ENCODE peak calls at places on chromosomes 3 and 15, in five cellular contexts. One of them, this sample, is unnamed.

GRCh38 chr15:100783760-100784492 is 95.7 kb upstream of the ALDH1A3 start:
- DNase-seq in endothelial cell: no peak
- DNase-seq in lower leg skin: peak
- DNase-seq in cardiac fibroblast: no peak
- DNase-seq in esophagus muscularis mucosa: no peak
- DNase-seq in this sample: peak

GRCh38 chr3:155512175-155512866 is 218.8 kb upstream of the STRIT1 start:
- DNase-seq in endothelial cell: no peak
- DNase-seq in lower leg skin: no peak
- DNase-seq in cardiac fibroblast: no peak
- DNase-seq in esophagus muscularis mucosa: no peak
- DNase-seq in this sample: no peak

GRCh38 chr15:60551147-60551780 is 72.3 kb upstream of the ICE2 start:
- DNase-seq in endothelial cell: no peak
- DNase-seq in lower leg skin: no peak
- DNase-seq in cardiac fibroblast: no peak
- DNase-seq in esophagus muscularis mucosa: no peak
- DNase-seq in this sample: no peak

GRCh38 chr15:31255176-31255510 is 71.5 kb upstream of the KLF13 start:
- DNase-seq in endothelial cell: no peak
- DNase-seq in lower leg skin: no peak
- DNase-seq in cardiac fibroblast: no peak
- DNase-seq in esophagus muscularis mucosa: no peak
- DNase-seq in this sample: no peak

GRCh38 chr3:8336456-8336855 is 165.2 kb upstream of the LMCD1 start:
- DNase-seq in endothelial cell: no peak
- DNase-seq in lower leg skin: no peak
- DNase-seq in cardiac fibroblast: no peak
- DNase-seq in esophagus muscularis mucosa: no peak
- DNase-seq in this sample: no peak

GRCh38 chr3:42179110-42179725 is 86.8 kb downstream of the CCK start:
- DNase-seq in endothelial cell: no peak
- DNase-seq in lower leg skin: no peak
- DNase-seq in cardiac fibroblast: peak
- DNase-seq in esophagus muscularis mucosa: no peak
- DNase-seq in this sample: no peak

GRCh38 chr3:150775001-150775599 is 12.1 kb upstream of the SIAH2 start:
- DNase-seq in endothelial cell: no peak
- DNase-seq in lower leg skin: no peak
- DNase-seq in cardiac fibroblast: peak
- DNase-seq in esophagus muscularis mucosa: no peak
- DNase-seq in this sample: no peak

GRCh38 chr15:92392462-92392861 is 1.2 kb upstream of the ST8SIA2 start:
- DNase-seq in endothelial cell: no peak
- DNase-seq in lower leg skin: no peak
- DNase-seq in cardiac fibroblast: no peak
- DNase-seq in esophagus muscularis mucosa: no peak
- DNase-seq in this sample: no peak

GRCh38 chr3:72145506-72146380 is 360.8 kb upstream of the PROK2 start:
- DNase-seq in endothelial cell: peak
- DNase-seq in lower leg skin: peak
- DNase-seq in cardiac fibroblast: peak
- DNase-seq in esophagus muscularis mucosa: no peak
- DNase-seq in this sample: no peak

DNA sequence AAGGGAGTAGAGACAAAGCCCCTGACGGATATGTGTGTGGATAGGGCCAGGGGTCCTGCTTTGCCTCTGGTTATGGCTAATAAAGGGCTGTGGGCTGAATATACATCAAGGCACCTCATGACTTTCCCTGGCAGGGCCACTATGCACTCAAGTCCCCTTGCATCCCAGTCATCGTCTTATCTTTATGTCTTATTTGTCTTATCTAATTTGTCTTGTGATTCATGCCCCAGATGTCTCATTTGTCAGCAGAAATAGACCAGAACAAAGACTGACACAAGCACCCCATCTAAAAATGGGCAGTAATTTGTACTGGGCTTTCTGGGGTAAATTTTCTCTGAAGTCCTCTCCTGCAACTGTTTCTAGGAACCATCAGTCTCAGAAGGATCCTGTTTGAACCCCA is 68.6 kb downstream of the ITGA11 start:
- DNase-seq in endothelial cell: no peak
- DNase-seq in lower leg skin: no peak
- DNase-seq in cardiac fibroblast: no peak
- DNase-seq in esophagus muscularis mucosa: no peak
- DNase-seq in this sample: no peak
- TF ChIP-seq CTCF in endothelial cell: no peak
- TF ChIP-seq CTCF in lower leg skin: no peak
- TF ChIP-seq CTCF in cardiac fibroblast: no peak
- TF ChIP-seq CTCF in esophagus muscularis mucosa: no peak
- TF ChIP-seq CTCF in this sample: no peak

GRCh38 chr3:98567646-98568280 is 25.6 kb downstream of the CPOX start:
- DNase-seq in endothelial cell: no peak
- DNase-seq in lower leg skin: no peak
- DNase-seq in cardiac fibroblast: no peak
- DNase-seq in esophagus muscularis mucosa: no peak
- DNase-seq in this sample: no peak

GRCh38 chr3:98574157-98574556 is 19.3 kb downstream of the CPOX start:
- DNase-seq in endothelial cell: no peak
- DNase-seq in lower leg skin: no peak
- DNase-seq in cardiac fibroblast: no peak
- DNase-seq in esophagus muscularis mucosa: no peak
- DNase-seq in this sample: no peak

GRCh38 chr3:98568402-98568801 is 25.0 kb downstream of the CPOX start:
- DNase-seq in endothelial cell: no peak
- DNase-seq in lower leg skin: no peak
- DNase-seq in cardiac fibroblast: no peak
- DNase-seq in esophagus muscularis mucosa: no peak
- DNase-seq in this sample: no peak

GRCh38 chr3:98577178-98577895 is 16.1 kb downstream of the CPOX start:
- DNase-seq in endothelial cell: no peak
- DNase-seq in lower leg skin: no peak
- DNase-seq in cardiac fibroblast: peak
- DNase-seq in esophagus muscularis mucosa: no peak
- DNase-seq in this sample: no peak

GRCh38 chr3:98573231-98573728 is 20.1 kb downstream of the CPOX start:
- DNase-seq in endothelial cell: no peak
- DNase-seq in lower leg skin: no peak
- DNase-seq in cardiac fibroblast: peak
- DNase-seq in esophagus muscularis mucosa: no peak
- DNase-seq in this sample: no peak
- TF ChIP-seq CTCF in endothelial cell: peak
- TF ChIP-seq CTCF in lower leg skin: no peak
- TF ChIP-seq CTCF in cardiac fibroblast: peak
- TF ChIP-seq CTCF in esophagus muscularis mucosa: no peak
- TF ChIP-seq CTCF in this sample: peak

DNA sequence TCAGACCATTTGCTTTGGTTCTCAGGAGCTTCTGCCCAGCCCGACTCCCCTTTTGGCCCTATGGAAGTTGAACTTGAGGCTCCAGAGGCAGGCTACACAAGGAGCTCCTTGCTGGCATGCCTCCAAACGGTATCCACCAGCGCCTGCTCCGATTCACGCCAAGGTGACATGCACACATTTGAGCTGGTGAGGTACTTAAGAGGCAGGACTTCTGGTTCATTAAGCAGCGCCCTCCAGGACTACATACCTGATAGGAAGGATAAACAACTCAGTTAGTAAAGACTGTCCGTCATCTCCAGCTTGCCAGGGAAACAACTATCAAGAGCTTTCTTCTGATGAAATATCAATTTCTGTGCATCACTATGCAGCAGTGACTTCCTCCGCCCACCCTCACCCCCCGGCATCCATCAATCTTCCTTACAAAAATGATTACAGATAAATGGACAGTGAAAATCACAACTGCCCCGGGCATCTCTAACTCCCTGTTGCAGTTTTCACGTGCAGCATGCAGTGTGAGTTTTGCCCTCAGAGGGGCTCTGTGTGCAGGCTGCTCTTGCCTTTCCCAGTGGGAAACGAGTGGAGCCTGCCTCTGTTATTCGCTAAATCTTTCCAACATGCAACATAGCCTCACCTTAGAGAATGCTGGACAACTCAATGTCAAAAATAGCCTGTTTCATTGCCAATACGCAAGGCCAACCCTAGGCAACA is 122.9 kb downstream of the ARRDC4 start:
- DNase-seq in endothelial cell: no peak
- DNase-seq in lower leg skin: no peak
- DNase-seq in cardiac fibroblast: no peak
- DNase-seq in esophagus muscularis mucosa: no peak
- DNase-seq in this sample: no peak
- TF ChIP-seq CTCF in endothelial cell: no peak
- TF ChIP-seq CTCF in lower leg skin: no peak
- TF ChIP-seq CTCF in cardiac fibroblast: no peak
- TF ChIP-seq CTCF in esophagus muscularis mucosa: no peak
- TF ChIP-seq CTCF in this sample: no peak

GRCh38 chr15:29734917-29735572 is 87.2 kb downstream of the TJP1 start:
- DNase-seq in endothelial cell: no peak
- DNase-seq in lower leg skin: no peak
- DNase-seq in cardiac fibroblast: peak
- DNase-seq in esophagus muscularis mucosa: no peak
- DNase-seq in this sample: no peak

GRCh38 chr15:29736745-29737023 is 85.6 kb downstream of the TJP1 start:
- DNase-seq in endothelial cell: no peak
- DNase-seq in lower leg skin: no peak
- DNase-seq in cardiac fibroblast: peak
- DNase-seq in esophagus muscularis mucosa: no peak
- DNase-seq in this sample: no peak

GRCh38 chr15:29736012-29736744 is 86.1 kb downstream of the TJP1 start:
- DNase-seq in endothelial cell: no peak
- DNase-seq in lower leg skin: no peak
- DNase-seq in cardiac fibroblast: no peak
- DNase-seq in esophagus muscularis mucosa: no peak
- DNase-seq in this sample: no peak

GRCh38 chr15:29740692-29741311 is 81.5 kb downstream of the TJP1 start:
- DNase-seq in endothelial cell: no peak
- DNase-seq in lower leg skin: no peak
- DNase-seq in cardiac fibroblast: peak
- DNase-seq in esophagus muscularis mucosa: no peak
- DNase-seq in this sample: no peak
- TF ChIP-seq CTCF in endothelial cell: no peak
- TF ChIP-seq CTCF in lower leg skin: no peak
- TF ChIP-seq CTCF in cardiac fibroblast: peak
- TF ChIP-seq CTCF in esophagus muscularis mucosa: no peak
- TF ChIP-seq CTCF in this sample: peak

GRCh38 chr3:23712656-23713559 is 92.8 kb upstream of the UBE2E1 start:
- DNase-seq in endothelial cell: peak
- DNase-seq in lower leg skin: no peak
- DNase-seq in cardiac fibroblast: peak
- DNase-seq in esophagus muscularis mucosa: no peak
- DNase-seq in this sample: no peak
- TF ChIP-seq CTCF in endothelial cell: no peak
- TF ChIP-seq CTCF in lower leg skin: no peak
- TF ChIP-seq CTCF in cardiac fibroblast: no peak
- TF ChIP-seq CTCF in esophagus muscularis mucosa: peak
- TF ChIP-seq CTCF in this sample: peak

DNA sequence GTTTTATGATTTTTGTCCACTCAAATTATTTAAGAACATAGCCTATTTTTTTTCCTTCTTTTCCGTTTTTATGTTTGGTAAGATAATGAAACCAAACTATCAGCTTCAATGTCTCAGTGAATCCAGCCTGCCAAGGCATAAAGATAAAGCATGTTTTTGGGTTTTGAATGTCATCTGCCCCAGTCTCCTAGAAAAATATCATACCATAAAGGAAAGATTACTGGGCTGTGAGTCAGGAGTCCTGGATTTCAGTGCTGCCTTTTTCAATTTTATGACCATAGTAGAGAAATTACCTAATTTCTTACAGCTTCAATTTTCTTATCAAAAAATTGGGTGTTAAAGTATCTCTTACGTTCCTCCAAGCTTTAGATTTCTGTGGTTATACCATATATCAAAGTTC is 87.5 kb downstream of the GAP43 start:
- DNase-seq in endothelial cell: no peak
- DNase-seq in lower leg skin: no peak
- DNase-seq in cardiac fibroblast: peak
- DNase-seq in esophagus muscularis mucosa: no peak
- DNase-seq in this sample: no peak
- TF ChIP-seq CTCF in endothelial cell: no peak
- TF ChIP-seq CTCF in lower leg skin: no peak
- TF ChIP-seq CTCF in cardiac fibroblast: no peak
- TF ChIP-seq CTCF in esophagus muscularis mucosa: no peak
- TF ChIP-seq CTCF in this sample: no peak

GRCh38 chr15:25783607-25784131 is 79.5 kb downstream of the ATP10A start:
- DNase-seq in endothelial cell: peak
- DNase-seq in lower leg skin: no peak
- DNase-seq in cardiac fibroblast: peak
- DNase-seq in esophagus muscularis mucosa: no peak
- DNase-seq in this sample: no peak
- TF ChIP-seq CTCF in endothelial cell: peak
- TF ChIP-seq CTCF in lower leg skin: no peak
- TF ChIP-seq CTCF in cardiac fibroblast: peak
- TF ChIP-seq CTCF in esophagus muscularis mucosa: peak
- TF ChIP-seq CTCF in this sample: peak

GRCh38 chr3:127264794-127265514 is 22.9 kb downstream of the PRR20G start:
- DNase-seq in endothelial cell: no peak
- DNase-seq in lower leg skin: peak
- DNase-seq in cardiac fibroblast: no peak
- DNase-seq in esophagus muscularis mucosa: peak
- DNase-seq in this sample: peak
- TF ChIP-seq CTCF in endothelial cell: no peak
- TF ChIP-seq CTCF in lower leg skin: no peak
- TF ChIP-seq CTCF in cardiac fibroblast: no peak
- TF ChIP-seq CTCF in esophagus muscularis mucosa: no peak
- TF ChIP-seq CTCF in this sample: no peak

This sample was measured in osteocyte.